ENCODE peak calls at places on chromosomes 5 and 9, in five cellular contexts. T is psoas muscle; F is aorta; D is Peyer's patch; R is effector memory CD4-positive, alpha-beta T cell. V is an unnamed sample.

GRCh38 chr9:129170229-129170628 is 7.8 kb downstream of the IER5L start:
- DNase-seq in F (no peak), D (no peak), R (no peak), T (no peak), V (no peak)

GRCh38 chr5:1915316-1915715 is 32.6 kb upstream of the IRX4 start:
- DNase-seq in T (no peak), D (peak), R (no peak), F (no peak), V (no peak)

GRCh38 chr5:172671091-172671490 is 30.0 kb downstream of the NEURL1B start:
- DNase-seq in F (peak), D (no peak), T (no peak), R (no peak), V (no peak)

GRCh38 chr5:3261081-3261480 is 334.6 kb upstream of the IRX1 start:
- DNase-seq in F (no peak), R (no peak), D (no peak), T (no peak), V (no peak)

GRCh38 chr9:137371521-137371941 is 51.4 kb downstream of the EXD3 start:
- DNase-seq in T (peak), D (no peak), R (no peak), F (peak), V (no peak)

GRCh38 chr5:135493406-135494180 is 41.4 kb upstream of the TIFAB start:
- DNase-seq in R (no peak), T (no peak), F (no peak), D (no peak), V (no peak)

GRCh38 chr5:163506726-163507125 is 1.3 kb downstream of the MAT2B start:
- DNase-seq in T (no peak), D (no peak), R (no peak), F (no peak), V (no peak)

GRCh38 chr9:120694559-120694958 is 19.7 kb downstream of the MEGF9 start:
- DNase-seq in F (no peak), D (no peak), T (no peak), R (no peak), V (no peak)

GRCh38 chr5:81631124-81631523 is 119.8 kb downstream of the SSBP2 start:
- DNase-seq in D (peak), R (peak), F (no peak), T (no peak), V (peak)

GRCh38 chr9:16828335-16829281 is 41.9 kb downstream of the BNC2 start:
- DNase-seq in D (peak), R (no peak), F (peak), T (peak), V (no peak)

GRCh38 chr9:114592356-114592755 is 4.8 kb downstream of the ATP6V1G1 start:
- DNase-seq in R (peak), F (no peak), T (no peak), D (peak), V (peak)

GRCh38 chr9:74846771-74847170 is 41.0 kb downstream of the TRPM6 start:
- DNase-seq in D (no peak), R (no peak), T (no peak), F (no peak), V (no peak)

GRCh38 chr5:140785905-140786686 is at the start of gene PCDHA1:
- DNase-seq in F (no peak), D (no peak), R (no peak), T (no peak), V (no peak)

GRCh38 chr5:171152382-171152781 is 156.7 kb upstream of the TLX3 start:
- DNase-seq in F (no peak), T (no peak), D (no peak), R (no peak), V (no peak)

GRCh38 chr9:131289301-131290038 is at the start of gene PLPP7:
- DNase-seq in D (no peak), F (peak), R (no peak), T (peak), V (no peak)

GRCh38 chr5:126015244-126016054 is 407.8 kb upstream of the GRAMD2B start:
- DNase-seq in F (no peak), R (no peak), T (no peak), D (no peak), V (no peak)

GRCh38 chr5:140544986-140545385 is 2.5 kb upstream of the EIF4EBP3 start:
- DNase-seq in T (no peak), R (no peak), F (no peak), D (no peak), V (no peak)

GRCh38 chr5:6820851-6821479 is 107.7 kb downstream of the TENT4A start:
- DNase-seq in T (no peak), F (no peak), D (no peak), R (peak), V (peak)

GRCh38 chr9:97761879-97762278 is 64.7 kb upstream of the XPA start:
- DNase-seq in D (no peak), F (no peak), R (no peak), T (no peak), V (no peak)

GRCh38 chr5:172854451-172854871 is 20.4 kb downstream of the ERGIC1 start:
- DNase-seq in T (peak), F (peak), D (peak), R (no peak), V (peak)

GRCh38 chr9:91374939-91375338 is 13.2 kb upstream of the AUH start:
- DNase-seq in F (no peak), D (no peak), T (no peak), R (no peak), V (no peak)

GRCh38 chr5:55899344-55899743 is 48.2 kb downstream of the IL31RA start:
- DNase-seq in F (no peak), D (no peak), T (no peak), R (no peak), V (no peak)

GRCh38 chr5:95954716-95955115 is 6.9 kb downstream of the ELL2 start:
- DNase-seq in T (no peak), R (no peak), D (no peak), F (no peak), V (no peak)

GRCh38 chr5:95957804-95958203 is 3.8 kb downstream of the ELL2 start:
- DNase-seq in R (no peak), T (no peak), F (no peak), D (no peak), V (no peak)

GRCh38 chr5:95956900-95957293 is 4.8 kb downstream of the ELL2 start:
- DNase-seq in D (no peak), R (no peak), F (no peak), T (no peak), V (no peak)

GRCh38 chr5:95958308-95959014 is 3.2 kb downstream of the ELL2 start:
- DNase-seq in F (peak), T (no peak), D (peak), R (no peak), V (no peak)

DNA sequence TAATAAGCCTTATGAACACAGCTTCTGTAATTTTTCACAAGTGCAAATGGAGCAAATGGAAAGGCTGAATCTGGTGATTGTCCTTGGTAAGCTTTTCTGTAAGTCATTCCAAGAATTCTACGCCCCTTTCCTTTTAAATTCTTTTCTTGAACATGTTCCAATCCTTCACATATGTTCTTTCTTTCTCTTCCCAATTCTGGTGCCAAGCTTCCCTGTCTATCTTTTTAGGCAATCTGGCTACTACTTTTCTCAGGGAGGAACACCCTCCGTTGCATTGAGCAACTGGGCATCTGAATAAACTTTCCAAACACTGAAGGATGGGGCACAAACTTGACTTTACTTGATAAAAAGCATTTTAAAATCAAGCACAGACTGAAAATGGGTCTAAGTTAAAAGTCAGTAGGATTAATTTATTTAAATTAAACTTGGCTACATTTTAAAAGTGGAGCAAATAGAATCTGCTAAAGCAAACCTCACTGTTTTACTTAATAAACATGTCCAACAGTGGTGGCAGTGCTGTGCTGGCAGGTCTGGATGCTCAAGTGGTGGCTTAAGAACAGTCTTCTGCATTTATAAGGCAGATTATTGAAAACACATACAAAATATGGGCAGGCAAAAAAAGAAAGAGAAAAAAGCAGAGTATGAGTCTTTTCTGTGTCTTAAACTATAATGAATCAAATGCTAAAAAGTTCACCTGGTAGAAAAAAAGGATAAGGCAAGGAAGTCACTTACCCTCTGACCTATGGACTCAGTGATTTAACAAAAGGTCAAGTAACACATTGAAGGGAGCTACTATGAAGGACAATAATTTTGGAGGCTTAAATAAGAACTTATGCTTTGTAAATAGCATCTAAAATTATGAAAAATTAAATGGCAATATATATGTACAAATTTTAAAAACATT is 5.4 kb downstream of the ELL2 start:
- DNase-seq in T (no peak), F (no peak), R (no peak), D (no peak), V (no peak)
- H3K4me3 ChIP-seq in T (peak), F (peak), R (no peak), D (no peak), V (no peak)

GRCh38 chr5:69335341-69335975 is 2.9 kb upstream of the CCDC125 start:
- DNase-seq in R (no peak), D (no peak), F (no peak), T (no peak), V (no peak)

GRCh38 chr5:69334793-69335268 is 2.2 kb upstream of the CCDC125 start:
- DNase-seq in T (peak), D (peak), F (peak), R (peak), V (peak)

GRCh38 chr5:69326365-69326764 is 6.2 kb downstream of the CCDC125 start:
- DNase-seq in R (no peak), D (no peak), T (no peak), F (no peak), V (no peak)

GRCh38 chr5:69329905-69330489 is 2.6 kb downstream of the CCDC125 start:
- DNase-seq in F (no peak), T (no peak), D (no peak), R (no peak), V (no peak)

GRCh38 chr5:69331528-69332445 is 814 bp downstream of the CCDC125 start:
- DNase-seq in R (no peak), T (no peak), F (no peak), D (peak), V (no peak)
- H3K4me3 ChIP-seq in R (peak), T (peak), F (peak), D (peak), V (peak)

GRCh38 chr9:112925058-112925641 is 34.5 kb upstream of the SLC46A2 start:
- DNase-seq in D (peak), F (no peak), R (no peak), T (no peak), V (no peak)
- H3K4me3 ChIP-seq in D (no peak), F (no peak), R (no peak), T (no peak), V (no peak)

GRCh38 chr9:86405926-86406325 is 51.7 kb upstream of the TUT7 start:
- DNase-seq in D (no peak), T (no peak), F (no peak), R (no peak), V (no peak)
- H3K4me3 ChIP-seq in D (no peak), T (peak), F (no peak), R (no peak), V (no peak)

GRCh38 chr5:134006119-134006514 is 1.3 kb upstream of the VDAC1 start:
- DNase-seq in R (no peak), F (no peak), D (no peak), T (no peak), V (no peak)
- H3K4me3 ChIP-seq in R (no peak), F (no peak), D (peak), T (peak), V (no peak)

GRCh38 chr5:110289213-110289810 is 437.2 kb downstream of the TMEM232 start:
- DNase-seq in R (no peak), D (no peak), T (no peak), F (no peak), V (no peak)

DNA sequence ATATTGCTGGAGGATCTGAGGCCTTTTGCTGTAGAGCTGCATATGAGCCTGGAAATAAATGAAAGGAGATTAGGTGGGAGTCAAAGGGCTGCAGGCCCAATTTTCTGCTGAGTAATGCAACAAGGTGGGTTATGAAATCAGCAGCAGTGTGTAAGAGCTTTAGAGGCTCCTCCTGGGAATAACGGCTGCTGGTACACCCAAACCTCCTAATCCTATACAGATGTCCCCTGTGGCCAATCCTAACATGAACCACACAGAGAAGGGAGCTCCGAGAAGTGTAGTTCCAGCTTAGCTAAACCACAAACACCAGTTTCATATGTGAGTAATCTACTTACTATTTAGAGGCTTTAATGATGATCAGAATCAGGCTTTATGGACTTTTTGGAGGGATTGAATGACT is 437.7 kb downstream of the TMEM232 start:
- DNase-seq in F (no peak), D (no peak), R (no peak), T (no peak), V (no peak)
- H3K4me3 ChIP-seq in F (no peak), D (no peak), R (no peak), T (no peak), V (no peak)

GRCh38 chr5:68255305-68256130 is 40.0 kb downstream of the PIK3R1 start:
- DNase-seq in D (no peak), F (no peak), T (no peak), R (no peak), V (no peak)
- H3K4me3 ChIP-seq in D (no peak), F (no peak), T (no peak), R (peak), V (peak)